ENCODE peak calls at places on chromosomes 13 and 19, in four cellular contexts. One of them, this sample, is unnamed.

GRCh38 chr19:53977991-53978731 is 13.3 kb upstream of the CACNG6 start:
- DNase-seq in AG10803: peak
- DNase-seq in T-helper 17 cell: no peak
- DNase-seq in left kidney: peak
- DNase-seq in this sample: peak

GRCh38 chr13:99800004-99800403 is 171.6 kb downstream of the ZIC5 start:
- DNase-seq in AG10803: no peak
- DNase-seq in T-helper 17 cell: no peak
- DNase-seq in left kidney: no peak
- DNase-seq in this sample: no peak

GRCh38 chr13:66940113-66940512 is 290.0 kb downstream of the PCDH9 start:
- DNase-seq in AG10803: no peak
- DNase-seq in T-helper 17 cell: no peak
- DNase-seq in left kidney: no peak
- DNase-seq in this sample: no peak

GRCh38 chr13:40469581-40470282 is 196.7 kb downstream of the FOXO1 start:
- DNase-seq in AG10803: no peak
- DNase-seq in T-helper 17 cell: no peak
- DNase-seq in left kidney: peak
- DNase-seq in this sample: no peak

GRCh38 chr13:72255908-72256307 is 388.9 kb upstream of the DACH1 start:
- DNase-seq in AG10803: peak
- DNase-seq in T-helper 17 cell: no peak
- DNase-seq in left kidney: peak
- DNase-seq in this sample: no peak

GRCh38 chr13:33723365-33723764 is 94.6 kb upstream of the RFC3 start:
- DNase-seq in AG10803: peak
- DNase-seq in T-helper 17 cell: no peak
- DNase-seq in left kidney: no peak
- DNase-seq in this sample: no peak

GRCh38 chr13:48504606-48505369 is 28.1 kb downstream of the RCBTB2 start:
- DNase-seq in AG10803: no peak
- DNase-seq in T-helper 17 cell: no peak
- DNase-seq in left kidney: no peak
- DNase-seq in this sample: no peak

GRCh38 chr19:18756896-18757295 is 34.2 kb downstream of the COMP start:
- DNase-seq in AG10803: no peak
- DNase-seq in T-helper 17 cell: no peak
- DNase-seq in left kidney: no peak
- DNase-seq in this sample: no peak

GRCh38 chr19:39160889-39161672 is 35.5 kb downstream of the PAK4 start:
- DNase-seq in AG10803: peak
- DNase-seq in T-helper 17 cell: no peak
- DNase-seq in left kidney: no peak
- DNase-seq in this sample: no peak

GRCh38 chr13:111476197-111476596 is 155.8 kb downstream of the TEX29 start:
- DNase-seq in AG10803: no peak
- DNase-seq in T-helper 17 cell: no peak
- DNase-seq in left kidney: no peak
- DNase-seq in this sample: no peak

GRCh38 chr19:5563008-5563431 is 4.7 kb downstream of the TINCR start:
- DNase-seq in AG10803: no peak
- DNase-seq in T-helper 17 cell: no peak
- DNase-seq in left kidney: no peak
- DNase-seq in this sample: no peak

GRCh38 chr19:40443930-40444180 is 280 bp downstream of the SERTAD3 start:
- DNase-seq in AG10803: peak
- DNase-seq in T-helper 17 cell: no peak
- DNase-seq in left kidney: no peak
- DNase-seq in this sample: no peak

GRCh38 chr13:101576452-101576851 is 124.0 kb downstream of the ITGBL1 start:
- DNase-seq in AG10803: peak
- DNase-seq in T-helper 17 cell: no peak
- DNase-seq in left kidney: no peak
- DNase-seq in this sample: no peak

GRCh38 chr19:32363175-32363574 is 17.8 kb downstream of the ZNF507 start:
- DNase-seq in AG10803: peak
- DNase-seq in T-helper 17 cell: no peak
- DNase-seq in left kidney: no peak
- DNase-seq in this sample: no peak